ENCODE peak calls at places on chromosomes 3 and 15, in eight cellular contexts. U is GM12865; F is lower lobe of right lung; O is bronchial epithelial cell; Z is heart right ventricle; G is AG09309; D is HCT116; S is CD8-positive, alpha-beta T cell. V is an unnamed sample.

GRCh38 chr3:137709011-137709601 is 55.0 kb upstream of the SOX14 start:
- DNase-seq in U (peak), F (no peak), O (peak), Z (no peak), G (no peak), D (peak), S (no peak), V (no peak)

GRCh38 chr3:33060609-33061337 is 36.2 kb downstream of the GLB1 start:
- DNase-seq in U (peak), F (no peak), O (no peak), Z (no peak), G (no peak), D (no peak), S (no peak), V (no peak)

GRCh38 chr3:124374583-124374982 is 355.7 kb upstream of the UMPS start:
- DNase-seq in U (no peak), F (no peak), O (no peak), Z (no peak), G (no peak), D (no peak), S (no peak), V (no peak)

GRCh38 chr3:129611812-129612349 is 5.4 kb upstream of the PLXND1 start:
- DNase-seq in U (no peak), F (peak), O (no peak), Z (peak), G (no peak), D (no peak), S (no peak), V (no peak)

GRCh38 chr15:92882697-92883642 is 17.2 kb upstream of the CHD2 start:
- DNase-seq in U (peak), F (peak), O (no peak), Z (peak), G (no peak), D (no peak), S (peak), V (no peak)

GRCh38 chr3:12994357-12994606 is 78.9 kb downstream of the IQSEC1 start:
- DNase-seq in U (peak), F (peak), O (no peak), Z (peak), G (no peak), D (no peak), S (no peak), V (no peak)

GRCh38 chr15:35256555-35256954 is 171.5 kb upstream of the NANOGP8 start:
- DNase-seq in U (no peak), F (no peak), O (peak), Z (no peak), G (no peak), D (no peak), S (no peak), V (no peak)

GRCh38 chr15:39479916-39480315 is 101.0 kb upstream of the THBS1 start:
- DNase-seq in U (no peak), F (no peak), O (peak), Z (no peak), G (no peak), D (no peak), S (no peak), V (no peak)

GRCh38 chr3:178669758-178670157 is 133.5 kb downstream of the KCNMB2 start:
- DNase-seq in U (peak), F (no peak), O (no peak), Z (no peak), G (no peak), D (no peak), S (no peak), V (no peak)

GRCh38 chr3:10775828-10776227 is 40.2 kb upstream of the SLC6A11 start:
- DNase-seq in U (no peak), F (no peak), O (no peak), Z (no peak), G (no peak), D (no peak), S (no peak), V (no peak)

GRCh38 chr15:40038267-40038653 is 721 bp downstream of the SRP14 start:
- DNase-seq in U (no peak), F (no peak), O (peak), Z (no peak), G (no peak), D (no peak), S (no peak), V (no peak)

GRCh38 chr15:38782156-38782555 is 217.5 kb upstream of the RASGRP1 start:
- DNase-seq in U (no peak), F (no peak), O (no peak), Z (no peak), G (peak), D (no peak), S (no peak), V (no peak)

GRCh38 chr3:131107637-131108433 is 81.2 kb downstream of the NEK11 start:
- DNase-seq in U (no peak), F (no peak), O (peak), Z (no peak), G (no peak), D (no peak), S (no peak), V (peak)

GRCh38 chr3:46489875-46490274 is 7.9 kb upstream of the RTP3 start:
- DNase-seq in U (no peak), F (no peak), O (no peak), Z (no peak), G (peak), D (no peak), S (no peak), V (no peak)

GRCh38 chr3:16063603-16064002 is 110.9 kb upstream of the GALNT15 start:
- DNase-seq in U (no peak), F (no peak), O (no peak), Z (no peak), G (no peak), D (no peak), S (no peak), V (no peak)

GRCh38 chr3:115822572-115822971 is 199.3 kb downstream of the GAP43 start:
- DNase-seq in U (no peak), F (no peak), O (peak), Z (no peak), G (no peak), D (no peak), S (no peak), V (no peak)

GRCh38 chr15:85690546-85691226 is 104.0 kb downstream of the KLHL25 start:
- DNase-seq in U (peak), F (no peak), O (no peak), Z (no peak), G (no peak), D (no peak), S (peak), V (no peak)

GRCh38 chr3:51794202-51794601 is 15.2 kb upstream of the IQCF6 start:
- DNase-seq in U (no peak), F (no peak), O (no peak), Z (no peak), G (no peak), D (no peak), S (no peak), V (no peak)

GRCh38 chr3:60610441-60611112 is 640.7 kb downstream of the FHIT start:
- DNase-seq in U (no peak), F (peak), O (peak), Z (peak), G (peak), D (no peak), S (no peak), V (no peak)

GRCh38 chr3:42979044-42979962 is at the start of gene GASK1A:
- DNase-seq in U (no peak), F (peak), O (no peak), Z (peak), G (no peak), D (no peak), S (no peak), V (peak)

GRCh38 chr3:46734773-46735172 is 17.1 kb upstream of the PRSS50 start:
- DNase-seq in U (no peak), F (no peak), O (no peak), Z (no peak), G (no peak), D (no peak), S (no peak), V (no peak)

GRCh38 chr3:17544632-17545031 is 197.8 kb downstream of the TBC1D5 start:
- DNase-seq in U (no peak), F (no peak), O (no peak), Z (no peak), G (no peak), D (no peak), S (no peak), V (no peak)

GRCh38 chr3:32241100-32241499 is 2.6 kb downstream of the CMTM8 start:
- DNase-seq in U (no peak), F (no peak), O (no peak), Z (no peak), G (no peak), D (no peak), S (no peak), V (no peak)

GRCh38 chr3:16061491-16061890 is 113.0 kb upstream of the GALNT15 start:
- DNase-seq in U (no peak), F (no peak), O (no peak), Z (no peak), G (no peak), D (no peak), S (no peak), V (no peak)

GRCh38 chr15:67174864-67175573 is 79.4 kb downstream of the AAGAB start:
- DNase-seq in U (peak), F (no peak), O (peak), Z (no peak), G (no peak), D (peak), S (no peak), V (no peak)

GRCh38 chr3:114221165-114221880 is 16.1 kb downstream of the ZNF80 start:
- DNase-seq in U (peak), F (no peak), O (no peak), Z (no peak), G (no peak), D (no peak), S (peak), V (no peak)

GRCh38 chr15:99953886-99954285 is 220.6 kb upstream of the LYSMD4 start:
- DNase-seq in U (no peak), F (no peak), O (no peak), Z (no peak), G (no peak), D (no peak), S (no peak), V (no peak)

GRCh38 chr3:128702391-128702790 is 23.6 kb upstream of the RAB7A start:
- DNase-seq in U (no peak), F (no peak), O (peak), Z (no peak), G (no peak), D (no peak), S (no peak), V (no peak)

GRCh38 chr3:118988198-118988842 is 46.3 kb downstream of the IGSF11 start:
- DNase-seq in U (no peak), F (no peak), O (no peak), Z (no peak), G (no peak), D (no peak), S (no peak), V (no peak)

GRCh38 chr15:78076231-78077052 is 1.1 kb downstream of the TBC1D2B start:
- DNase-seq in U (no peak), F (no peak), O (no peak), Z (no peak), G (no peak), D (no peak), S (no peak), V (no peak)
- TF ChIP-seq CTCF in U (no peak), F (no peak), O (no peak), Z (peak), G (peak), D (no peak), S (no peak), V (peak)

DNA sequence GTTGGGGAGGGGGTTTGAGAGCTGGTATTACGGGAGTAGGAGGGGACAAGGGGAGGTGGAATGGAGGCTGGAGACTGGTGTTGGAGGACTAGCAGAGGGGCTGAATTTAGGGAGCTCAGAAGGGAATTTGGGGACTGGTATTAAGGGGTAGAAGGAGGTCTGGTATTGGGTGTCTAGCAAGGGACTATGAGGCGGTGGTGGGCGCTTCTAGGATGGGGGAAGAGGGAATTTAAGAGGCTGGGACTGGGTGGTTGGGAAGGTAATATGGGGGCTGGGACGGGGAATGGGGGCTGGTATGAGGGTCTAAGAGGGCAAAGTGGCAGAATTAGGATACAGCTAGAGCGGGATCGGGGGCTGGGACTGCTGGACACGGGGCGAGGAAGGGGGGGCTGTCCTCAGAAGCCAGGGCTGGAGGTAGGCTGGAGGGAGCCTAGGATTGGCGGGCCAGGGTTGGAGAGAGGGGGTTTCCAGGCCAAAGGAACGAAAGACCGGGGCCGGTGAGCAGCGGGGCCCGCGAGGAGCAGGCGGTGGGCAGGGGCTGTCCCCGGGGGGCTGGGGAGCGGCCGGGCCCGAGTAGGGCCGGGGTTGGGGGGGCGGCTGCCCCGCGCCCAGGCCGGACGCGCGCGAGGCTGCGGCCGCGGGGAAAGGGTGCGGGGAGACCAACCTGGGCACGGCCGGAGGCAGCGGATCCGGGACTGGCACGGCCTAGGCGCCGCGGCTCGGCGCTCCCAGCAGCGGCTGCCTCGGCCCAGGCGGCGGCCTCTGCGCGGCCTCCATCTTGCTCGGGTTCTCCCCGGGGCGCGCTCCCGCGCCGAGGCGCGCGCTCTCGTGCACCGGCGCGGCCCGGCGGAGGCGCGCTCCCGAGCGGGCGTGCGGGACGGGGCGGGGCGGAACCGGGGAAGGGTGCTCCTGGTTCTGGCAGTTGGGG is at the start of gene LHFPL4:
- DNase-seq in U (no peak), F (no peak), O (no peak), Z (no peak), G (no peak), D (no peak), S (no peak), V (no peak)
- H3K4me3 ChIP-seq in U (no peak), F (no peak), O (no peak), Z (no peak), G (no peak), D (no peak), S (no peak), V (no peak)

DNA sequence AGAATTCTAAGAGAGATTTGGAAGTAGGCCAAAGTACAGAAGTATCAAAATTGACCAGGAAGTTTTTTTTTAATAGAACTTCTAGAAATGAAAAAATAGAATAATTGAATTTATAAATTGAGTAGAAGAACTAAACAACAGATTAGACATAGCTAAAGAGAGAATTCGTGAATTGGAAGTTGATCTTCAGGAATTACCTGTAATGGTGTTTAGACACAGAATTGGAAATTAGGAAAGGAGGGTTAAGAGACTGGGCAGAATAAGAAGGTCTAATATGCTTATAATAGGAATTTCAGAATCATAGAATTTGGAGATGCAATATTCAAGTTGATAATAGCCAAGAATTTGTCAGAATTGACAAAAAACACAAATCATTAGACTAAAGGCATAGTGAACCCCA is 16.2 kb downstream of the ACVR2B start:
- DNase-seq in U (no peak), F (no peak), O (no peak), Z (no peak), G (no peak), D (no peak), S (no peak), V (no peak)
- TF ChIP-seq CTCF in U (no peak), F (no peak), O (no peak), Z (no peak), G (no peak), D (no peak), S (no peak), V (no peak)

GRCh38 chr3:64457811-64458210 is 230.0 kb downstream of the ADAMTS9 start:
- DNase-seq in U (no peak), F (no peak), O (no peak), Z (no peak), G (no peak), D (no peak), S (no peak), V (no peak)

GRCh38 chr3:64459711-64460110 is 228.1 kb downstream of the ADAMTS9 start:
- DNase-seq in U (no peak), F (no peak), O (no peak), Z (no peak), G (peak), D (no peak), S (no peak), V (no peak)

GRCh38 chr3:64462203-64463120 is 225.3 kb downstream of the ADAMTS9 start:
- DNase-seq in U (peak), F (no peak), O (no peak), Z (no peak), G (peak), D (no peak), S (no peak), V (no peak)

GRCh38 chr3:64463981-64464380 is 223.8 kb downstream of the ADAMTS9 start:
- DNase-seq in U (no peak), F (no peak), O (no peak), Z (no peak), G (no peak), D (no peak), S (no peak), V (no peak)

DNA sequence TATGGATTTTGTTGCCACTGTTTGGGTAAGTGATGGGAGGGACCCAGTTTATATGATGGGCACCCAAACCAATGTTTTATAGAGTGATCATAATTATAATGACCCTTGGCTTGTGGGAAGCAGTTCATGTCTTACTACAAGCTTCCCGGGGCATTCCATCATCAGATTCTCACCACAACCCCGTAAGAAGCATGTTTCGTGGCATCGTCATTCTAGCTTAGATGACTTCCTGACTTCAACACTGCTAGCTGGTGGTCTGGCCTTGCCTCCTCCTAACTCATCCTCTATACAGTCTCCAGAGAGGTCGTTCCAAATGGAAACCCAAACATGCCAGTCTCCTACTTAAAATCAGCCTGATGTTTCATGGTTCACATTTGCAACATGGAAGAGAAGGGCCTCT is 226.9 kb downstream of the ADAMTS9 start:
- DNase-seq in U (no peak), F (no peak), O (no peak), Z (no peak), G (peak), D (no peak), S (no peak), V (no peak)
- H3K4me3 ChIP-seq in U (no peak), F (no peak), O (no peak), Z (no peak), G (no peak), D (no peak), S (no peak), V (no peak)

DNA sequence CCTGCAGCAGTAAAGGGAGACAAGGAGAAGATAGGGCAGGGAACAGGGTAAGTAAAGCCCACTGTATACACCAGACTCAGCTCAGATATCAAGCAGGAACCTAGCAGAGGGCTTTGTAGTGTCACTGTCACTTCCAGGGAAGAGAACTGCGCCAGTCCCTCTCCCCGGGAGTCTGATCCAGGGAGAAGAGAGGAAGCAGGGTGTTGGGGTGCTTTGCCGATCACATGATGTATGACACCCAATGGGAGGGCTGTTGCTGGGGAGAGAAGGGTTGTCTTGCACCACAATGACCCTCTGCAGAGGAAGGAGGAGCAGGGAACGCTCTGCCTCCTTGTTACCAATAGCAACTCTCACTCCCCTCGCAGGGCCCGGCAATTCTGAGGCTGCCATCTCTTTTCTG is 147.2 kb upstream of the SLC2A2 start:
- DNase-seq in U (no peak), F (peak), O (no peak), Z (no peak), G (no peak), D (no peak), S (no peak), V (no peak)
- TF ChIP-seq CTCF in U (no peak), F (no peak), O (no peak), Z (no peak), G (no peak), D (no peak), S (no peak), V (no peak)